ENCODE peak calls at places on chromosomes 6 and 20, in eight cellular contexts. S, Y, B, R, O, G, M and F are unnamed samples.

GRCh38 chr20:15100506-15101160 is 763.2 kb upstream of the FLRT3 start:
- DNase-seq in G (peak), Y (no peak), O (no peak), R (no peak), M (no peak), B (no peak), S (no peak), F (no peak)

GRCh38 chr6:73803562-73804221 is 107.7 kb downstream of the CD109 start:
- DNase-seq in Y (no peak), G (peak), M (peak), R (peak), B (no peak), S (peak), O (peak), F (peak)

GRCh38 chr6:67459556-67459955 is 1175.5 kb upstream of the ADGRB3 start:
- DNase-seq in M (no peak), G (no peak), Y (no peak), R (no peak), B (no peak), O (no peak), S (no peak), F (no peak)

GRCh38 chr6:149845549-149845948 is 18.6 kb downstream of the LRP11 start:
- DNase-seq in S (no peak), M (no peak), R (no peak), Y (no peak), O (no peak), G (no peak), B (no peak), F (no peak)

GRCh38 chr20:46835418-46835817 is 59.2 kb upstream of the EYA2 start:
- DNase-seq in O (no peak), B (no peak), S (no peak), R (no peak), G (peak), M (no peak), Y (no peak), F (no peak)

GRCh38 chr6:5215181-5215580 is 45.6 kb downstream of the LYRM4 start:
- DNase-seq in R (no peak), Y (no peak), S (no peak), O (no peak), B (no peak), G (peak), M (no peak), F (no peak)

GRCh38 chr6:117463762-117464665 is 18.5 kb upstream of the DCBLD1 start:
- DNase-seq in B (no peak), G (peak), R (no peak), S (no peak), Y (no peak), O (no peak), M (no peak), F (no peak)

GRCh38 chr20:13788167-13788834 is 3.5 kb downstream of the NDUFAF5 start:
- DNase-seq in O (peak), G (peak), R (peak), M (peak), B (no peak), Y (peak), S (peak), F (peak)

GRCh38 chr20:63402860-63403220 is 41.7 kb upstream of the CHRNA4 start:
- DNase-seq in G (no peak), Y (no peak), B (no peak), O (no peak), S (no peak), R (no peak), M (no peak), F (no peak)

GRCh38 chr6:45677381-45677992 is 299.8 kb upstream of the SUPT3H start:
- DNase-seq in R (no peak), O (peak), S (no peak), B (peak), Y (peak), G (peak), M (no peak), F (no peak)

GRCh38 chr6:83429857-83430605 is 820 bp downstream of the ME1 start:
- DNase-seq in M (no peak), Y (no peak), R (no peak), O (peak), B (no peak), G (peak), S (peak), F (peak)

GRCh38 chr6:11584264-11584663 is 46.7 kb downstream of the TMEM170B start:
- DNase-seq in Y (no peak), B (no peak), G (peak), O (no peak), S (no peak), M (no peak), R (no peak), F (no peak)

GRCh38 chr6:3326981-3327380 is 68.2 kb downstream of the PSMG4 start:
- DNase-seq in S (no peak), Y (no peak), B (no peak), O (no peak), R (no peak), M (no peak), G (no peak), F (no peak)

GRCh38 chr6:44067073-44067759 is 60.0 kb downstream of the MRPL14 start:
- DNase-seq in G (no peak), M (peak), B (no peak), Y (no peak), S (no peak), O (no peak), R (no peak), F (no peak)

GRCh38 chr6:166904101-166904746 is 52.1 kb downstream of the RNASET2 start:
- DNase-seq in M (no peak), O (peak), Y (no peak), G (peak), R (peak), B (no peak), S (peak), F (peak)

GRCh38 chr20:50690562-50690978 is 772 bp downstream of the RIPOR3 start:
- DNase-seq in M (peak), G (no peak), B (no peak), R (peak), O (no peak), S (no peak), Y (no peak), F (no peak)

GRCh38 chr6:42774201-42774600 is 7.7 kb upstream of the BICRAL start:
- DNase-seq in Y (no peak), B (no peak), O (no peak), G (no peak), M (no peak), S (no peak), R (no peak), F (no peak)

GRCh38 chr6:170279977-170280688 is 10.7 kb downstream of the DLL1 start:
- DNase-seq in S (no peak), R (peak), Y (peak), B (peak), G (no peak), O (peak), M (no peak), F (peak)

GRCh38 chr20:38303908-38304379 is at the start of gene BPI:
- DNase-seq in R (no peak), B (no peak), O (no peak), G (peak), S (no peak), Y (peak), M (no peak), F (no peak)

GRCh38 chr6:168123165-168123911 is 44.3 kb upstream of the FRMD1 start:
- DNase-seq in G (no peak), B (peak), R (no peak), Y (peak), M (no peak), O (peak), S (peak), F (no peak)

GRCh38 chr20:8545212-8545611 is 413.1 kb downstream of the PLCB1 start:
- DNase-seq in Y (no peak), M (no peak), O (no peak), G (peak), B (no peak), S (no peak), R (no peak), F (no peak)

GRCh38 chr6:74598473-74599393 is 607.1 kb downstream of the COL12A1 start:
- DNase-seq in Y (no peak), M (no peak), O (no peak), G (peak), B (no peak), S (no peak), R (no peak), F (no peak)

GRCh38 chr20:43942213-43942590 is 27.6 kb downstream of the TOX2 start:
- DNase-seq in B (no peak), Y (no peak), M (no peak), O (no peak), R (no peak), S (no peak), G (no peak), F (no peak)
- TF ChIP-seq CTCF in B (no peak), Y (no peak), M (no peak), O (no peak), R (no peak), S (no peak), G (no peak), F (no peak)

GRCh38 chr20:478010-478948 is 15.9 kb upstream of the TBC1D20 start:
- DNase-seq in O (no peak), Y (no peak), S (no peak), M (no peak), G (peak), R (no peak), B (no peak), F (no peak)

GRCh38 chr20:479487-479886 is 17.2 kb upstream of the TBC1D20 start:
- DNase-seq in Y (no peak), M (no peak), G (peak), R (no peak), S (no peak), B (no peak), O (no peak), F (no peak)

GRCh38 chr20:480044-480443 is 17.7 kb upstream of the TBC1D20 start:
- DNase-seq in G (no peak), R (no peak), B (no peak), S (no peak), M (no peak), O (no peak), Y (no peak), F (no peak)

GRCh38 chr20:481167-481566 is 18.8 kb upstream of the TBC1D20 start:
- DNase-seq in S (no peak), B (no peak), G (no peak), O (no peak), Y (no peak), R (no peak), M (no peak), F (no peak)

DNA sequence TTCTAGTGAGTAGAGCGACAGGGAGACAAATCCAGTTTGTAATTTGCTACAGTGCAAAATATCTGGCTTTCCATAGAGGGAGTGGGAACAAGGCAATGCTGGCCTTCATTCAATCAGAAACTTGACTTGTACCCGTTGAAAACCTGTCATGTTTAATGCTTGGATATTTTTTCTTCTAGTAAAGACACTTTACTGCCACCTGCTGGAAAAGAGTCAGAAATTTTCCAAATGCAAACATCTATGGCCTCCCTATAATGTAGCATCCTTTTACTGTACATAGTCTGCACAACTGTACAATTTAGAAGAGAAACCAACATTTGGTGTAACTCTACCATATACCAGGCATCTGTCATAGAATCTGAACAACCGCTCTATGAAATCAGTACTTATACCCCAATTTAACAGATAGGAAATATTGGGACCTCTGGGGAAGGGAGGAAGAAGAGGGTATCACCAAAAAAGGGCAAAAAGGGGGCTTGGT is 16.7 kb upstream of the TBC1D20 start:
- DNase-seq in M (peak), Y (no peak), O (no peak), G (peak), B (no peak), S (no peak), R (peak), F (peak)
- TF ChIP-seq CTCF in M (peak), Y (peak), O (peak), G (peak), B (peak), S (peak), R (peak), F (peak)

DNA sequence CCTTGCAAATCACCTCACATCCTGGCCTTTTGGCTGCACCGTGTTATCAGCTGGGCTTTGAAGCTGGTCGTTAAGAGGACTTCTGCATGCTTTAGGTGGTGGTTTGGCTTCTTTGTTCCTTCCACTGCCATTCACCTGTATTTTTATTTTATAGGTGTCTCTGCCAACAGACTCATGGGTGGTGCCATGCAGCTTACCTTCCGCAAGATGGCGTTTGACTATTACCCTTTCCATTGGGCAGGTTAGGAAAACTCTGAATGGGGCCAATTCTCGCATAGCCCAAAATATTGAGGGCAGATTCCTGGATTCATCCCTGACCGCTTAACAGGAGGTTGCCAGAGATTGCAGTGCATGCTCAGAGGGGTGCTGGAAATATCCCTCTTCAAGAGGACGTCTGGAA is 32.4 kb downstream of the TAF11 start:
- DNase-seq in B (no peak), G (no peak), Y (no peak), M (no peak), S (no peak), O (peak), R (no peak), F (no peak)
- TF ChIP-seq CTCF in B (no peak), G (no peak), Y (no peak), M (peak), S (peak), O (peak), R (peak), F (no peak)

DNA sequence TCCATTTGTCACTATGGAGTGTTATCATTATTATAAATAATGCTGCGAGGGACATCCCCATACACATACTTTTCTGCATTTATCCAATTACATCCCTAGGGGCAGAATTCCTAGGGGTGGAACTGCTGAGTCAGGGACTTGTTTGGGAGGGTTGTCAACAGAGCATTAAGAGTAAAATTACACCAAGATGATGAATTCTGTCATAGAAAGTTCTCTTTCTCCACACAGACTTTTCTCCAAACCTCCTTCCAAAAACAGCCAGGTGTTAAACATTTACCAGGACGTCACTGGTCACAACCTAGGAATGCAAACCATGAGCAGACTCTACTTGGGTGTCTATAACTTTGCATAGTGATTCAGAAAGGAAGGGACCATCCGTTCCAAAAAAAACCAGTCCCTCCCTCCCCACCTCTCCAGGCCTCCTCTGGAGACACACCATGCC is 95.5 kb downstream of the PRND start:
- DNase-seq in Y (no peak), G (no peak), M (no peak), R (no peak), O (peak), S (no peak), B (no peak), F (no peak)
- TF ChIP-seq CTCF in Y (no peak), G (no peak), M (no peak), R (no peak), O (peak), S (no peak), B (no peak), F (no peak)

GRCh38 chr20:47885909-47886453 is 100.7 kb upstream of the SULF2 start:
- DNase-seq in B (no peak), R (no peak), S (no peak), M (no peak), O (no peak), G (no peak), Y (no peak), F (no peak)

GRCh38 chr20:47886454-47887041 is 101.3 kb upstream of the SULF2 start:
- DNase-seq in M (no peak), B (no peak), S (no peak), O (no peak), G (no peak), Y (no peak), R (no peak), F (no peak)

GRCh38 chr20:47887064-47887463 is 101.8 kb upstream of the SULF2 start:
- DNase-seq in M (no peak), O (no peak), R (no peak), G (no peak), B (no peak), Y (no peak), S (no peak), F (no peak)

GRCh38 chr20:47887477-47888080 is 102.3 kb upstream of the SULF2 start:
- DNase-seq in Y (no peak), M (no peak), R (no peak), S (no peak), O (no peak), G (no peak), B (no peak), F (no peak)

DNA sequence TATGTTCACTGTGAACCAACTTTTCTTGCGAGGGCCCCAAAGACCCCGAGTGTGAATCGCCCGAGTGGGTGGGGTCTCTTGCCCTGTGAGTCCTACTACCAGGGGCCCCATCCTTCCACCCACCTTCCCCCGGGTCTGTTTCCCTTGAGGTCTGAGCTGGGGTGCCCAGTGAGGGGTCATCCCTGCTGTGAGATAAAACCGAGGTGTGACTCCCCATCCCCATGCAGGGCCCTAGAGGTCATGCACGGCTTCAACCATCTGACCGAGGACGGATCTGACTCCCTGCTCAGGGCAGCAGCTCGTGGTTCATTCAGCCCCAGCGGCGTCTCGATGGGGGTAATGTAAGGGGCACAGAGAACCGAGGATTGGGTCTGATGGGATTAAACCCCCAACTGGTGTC is 103.1 kb upstream of the SULF2 start:
- DNase-seq in M (no peak), G (no peak), B (no peak), O (no peak), R (no peak), S (no peak), Y (no peak), F (no peak)
- TF ChIP-seq CTCF in M (no peak), G (no peak), B (no peak), O (no peak), R (no peak), S (no peak), Y (no peak), F (no peak)

GRCh38 chr6:57324538-57324937 is 7.1 kb downstream of the PRIM2 start:
- DNase-seq in G (no peak), S (no peak), M (no peak), B (no peak), R (no peak), O (no peak), Y (no peak), F (no peak)
- TF ChIP-seq CTCF in G (no peak), S (peak), M (peak), B (peak), R (peak), O (peak), Y (peak), F (peak)

DNA sequence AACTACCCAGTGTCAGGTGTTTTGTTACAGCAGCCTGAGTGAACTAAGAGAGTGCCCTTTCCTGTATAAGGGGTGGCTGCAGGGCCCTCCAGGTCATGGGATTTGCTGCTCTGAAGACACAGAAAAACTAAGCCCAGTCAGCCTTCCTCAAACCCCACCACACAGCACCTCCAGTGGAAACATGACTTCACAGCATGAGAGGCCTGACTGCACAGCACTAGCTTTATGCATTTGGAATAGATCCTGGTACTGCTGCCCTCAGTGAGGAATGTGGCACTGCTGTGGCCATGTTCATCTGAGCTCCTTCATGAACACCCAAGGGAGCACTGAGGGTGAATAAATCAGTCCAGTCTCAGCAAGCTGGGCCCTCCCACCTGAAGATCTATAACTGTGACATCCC is 296.1 kb upstream of the FOXQ1 start:
- DNase-seq in B (no peak), Y (no peak), G (no peak), R (no peak), O (no peak), M (no peak), S (no peak), F (peak)
- TF ChIP-seq CTCF in B (no peak), Y (no peak), G (peak), R (no peak), O (peak), M (no peak), S (no peak), F (peak)

DNA sequence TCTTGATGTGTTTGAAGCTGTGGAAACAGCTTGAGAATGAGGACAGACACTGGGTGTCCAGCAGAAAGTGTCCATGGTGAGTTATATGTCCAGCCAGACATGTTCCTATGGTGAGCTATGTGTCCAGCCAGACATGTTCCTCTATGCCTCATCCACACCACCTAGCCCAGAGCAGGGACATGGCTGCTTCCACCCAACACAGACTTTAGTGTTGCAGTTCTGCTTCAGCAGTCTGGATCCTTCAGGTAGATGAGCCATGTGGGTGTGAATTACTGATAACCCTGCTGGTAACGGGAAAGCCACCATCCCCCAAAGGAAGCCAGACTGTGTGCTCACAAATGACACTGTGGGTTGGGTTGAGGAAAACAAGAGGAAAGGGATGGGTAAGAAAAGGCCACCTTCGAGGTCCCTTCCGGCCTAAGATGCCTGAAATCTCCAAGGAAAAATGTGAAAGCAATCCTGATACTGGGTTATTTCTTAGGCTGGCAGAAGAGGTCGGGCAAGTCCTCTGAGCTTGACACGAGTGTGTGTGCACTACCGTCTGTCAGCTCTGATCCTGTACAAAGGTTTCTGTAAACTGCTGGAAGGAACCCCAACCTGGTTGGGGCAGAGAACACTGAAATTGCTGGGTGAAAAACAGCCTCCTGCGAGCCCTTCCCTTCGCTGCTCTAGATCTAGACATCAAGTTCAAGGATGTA is 77.8 kb downstream of the NINL start:
- DNase-seq in S (no peak), M (no peak), B (no peak), O (no peak), Y (no peak), G (no peak), R (no peak), F (no peak)
- TF ChIP-seq CTCF in S (no peak), M (no peak), B (no peak), O (no peak), Y (no peak), G (no peak), R (no peak), F (no peak)

GRCh38 chr6:63121166-63121565 is 90.1 kb upstream of the FKBP1C start:
- DNase-seq in Y (no peak), M (no peak), R (no peak), G (no peak), O (no peak), S (peak), B (no peak), F (no peak)
- TF ChIP-seq CTCF in Y (no peak), M (no peak), R (no peak), G (no peak), O (peak), S (peak), B (no peak), F (no peak)